ENCODE peak calls at places on chromosomes 11 and 22, in eight cellular contexts. One of them, this sample, is unnamed.

GRCh38 chr11:118401880-118402590 is 629 bp downstream of the ATP5MG start:
- DNase-seq in naive B cell: no peak
- DNase-seq in activated T-helper 1 cell treated with Interleukin-2 at 50 U/mL for 16 hours: no peak
- DNase-seq in posterior vena cava: no peak
- DNase-seq in stimulated activated CD4-positive, alpha-beta T cell treated with anti-CD3 and anti-CD28 coated beads, Interleukin-15, amount 100 ng/mL, for 48 hours: no peak
- DNase-seq in psoas muscle: no peak
- DNase-seq in upper lobe of right lung: no peak
- DNase-seq in activated naive CD4-positive, alpha-beta T cell treated with Interleukin-2 at 50 U/mL for 16 hours: no peak
- DNase-seq in this sample: peak; percentile 6

GRCh38 chr22:36775589-36775965 is 342 bp downstream of the IFT27 start:
- DNase-seq in naive B cell: peak; percentile 49
- DNase-seq in activated T-helper 1 cell treated with Interleukin-2 at 50 U/mL for 16 hours: peak; percentile 9
- DNase-seq in posterior vena cava: no peak
- DNase-seq in stimulated activated CD4-positive, alpha-beta T cell treated with anti-CD3 and anti-CD28 coated beads, Interleukin-15, amount 100 ng/mL, for 48 hours: peak; percentile 7
- DNase-seq in psoas muscle: peak; percentile 33
- DNase-seq in upper lobe of right lung: no peak
- DNase-seq in activated naive CD4-positive, alpha-beta T cell treated with Interleukin-2 at 50 U/mL for 16 hours: peak; percentile 36
- DNase-seq in this sample: peak; percentile 24

GRCh38 chr11:73570415-73571114 is 27.3 kb downstream of the FAM168A start:
- DNase-seq in naive B cell: no peak
- DNase-seq in activated T-helper 1 cell treated with Interleukin-2 at 50 U/mL for 16 hours: no peak
- DNase-seq in posterior vena cava: no peak
- DNase-seq in stimulated activated CD4-positive, alpha-beta T cell treated with anti-CD3 and anti-CD28 coated beads, Interleukin-15, amount 100 ng/mL, for 48 hours: no peak
- DNase-seq in psoas muscle: no peak
- DNase-seq in upper lobe of right lung: no peak
- DNase-seq in activated naive CD4-positive, alpha-beta T cell treated with Interleukin-2 at 50 U/mL for 16 hours: no peak
- DNase-seq in this sample: no peak

GRCh38 chr11:9330387-9331384 is 16.3 kb upstream of the TMEM41B start:
- DNase-seq in naive B cell: no peak
- DNase-seq in activated T-helper 1 cell treated with Interleukin-2 at 50 U/mL for 16 hours: no peak
- DNase-seq in posterior vena cava: no peak
- DNase-seq in stimulated activated CD4-positive, alpha-beta T cell treated with anti-CD3 and anti-CD28 coated beads, Interleukin-15, amount 100 ng/mL, for 48 hours: no peak
- DNase-seq in psoas muscle: no peak
- DNase-seq in upper lobe of right lung: no peak
- DNase-seq in activated naive CD4-positive, alpha-beta T cell treated with Interleukin-2 at 50 U/mL for 16 hours: no peak
- DNase-seq in this sample: no peak

GRCh38 chr11:17257200-17257599 is 19.3 kb upstream of the NUCB2 start:
- DNase-seq in naive B cell: no peak
- DNase-seq in activated T-helper 1 cell treated with Interleukin-2 at 50 U/mL for 16 hours: no peak
- DNase-seq in posterior vena cava: no peak
- DNase-seq in stimulated activated CD4-positive, alpha-beta T cell treated with anti-CD3 and anti-CD28 coated beads, Interleukin-15, amount 100 ng/mL, for 48 hours: no peak
- DNase-seq in psoas muscle: no peak
- DNase-seq in upper lobe of right lung: no peak
- DNase-seq in activated naive CD4-positive, alpha-beta T cell treated with Interleukin-2 at 50 U/mL for 16 hours: no peak
- DNase-seq in this sample: no peak

GRCh38 chr22:27714076-27714475 is 87.5 kb downstream of the MN1 start:
- DNase-seq in naive B cell: no peak
- DNase-seq in activated T-helper 1 cell treated with Interleukin-2 at 50 U/mL for 16 hours: no peak
- DNase-seq in posterior vena cava: no peak
- DNase-seq in stimulated activated CD4-positive, alpha-beta T cell treated with anti-CD3 and anti-CD28 coated beads, Interleukin-15, amount 100 ng/mL, for 48 hours: no peak
- DNase-seq in psoas muscle: no peak
- DNase-seq in upper lobe of right lung: no peak
- DNase-seq in activated naive CD4-positive, alpha-beta T cell treated with Interleukin-2 at 50 U/mL for 16 hours: no peak
- DNase-seq in this sample: no peak

GRCh38 chr11:113533425-113533698 is 58.2 kb upstream of the DRD2 start:
- DNase-seq in naive B cell: no peak
- DNase-seq in activated T-helper 1 cell treated with Interleukin-2 at 50 U/mL for 16 hours: no peak
- DNase-seq in posterior vena cava: no peak
- DNase-seq in stimulated activated CD4-positive, alpha-beta T cell treated with anti-CD3 and anti-CD28 coated beads, Interleukin-15, amount 100 ng/mL, for 48 hours: no peak
- DNase-seq in psoas muscle: no peak
- DNase-seq in upper lobe of right lung: no peak
- DNase-seq in activated naive CD4-positive, alpha-beta T cell treated with Interleukin-2 at 50 U/mL for 16 hours: no peak
- DNase-seq in this sample: no peak

GRCh38 chr22:29737251-29738117 is 17.7 kb downstream of the CABP7 start:
- DNase-seq in naive B cell: no peak
- DNase-seq in activated T-helper 1 cell treated with Interleukin-2 at 50 U/mL for 16 hours: no peak
- DNase-seq in posterior vena cava: no peak
- DNase-seq in stimulated activated CD4-positive, alpha-beta T cell treated with anti-CD3 and anti-CD28 coated beads, Interleukin-15, amount 100 ng/mL, for 48 hours: no peak
- DNase-seq in psoas muscle: no peak
- DNase-seq in upper lobe of right lung: peak; percentile 61
- DNase-seq in activated naive CD4-positive, alpha-beta T cell treated with Interleukin-2 at 50 U/mL for 16 hours: no peak
- DNase-seq in this sample: no peak

GRCh38 chr11:8258771-8259170 is 4.9 kb downstream of the LMO1 start:
- DNase-seq in naive B cell: no peak
- DNase-seq in activated T-helper 1 cell treated with Interleukin-2 at 50 U/mL for 16 hours: no peak
- DNase-seq in posterior vena cava: peak; percentile 73
- DNase-seq in stimulated activated CD4-positive, alpha-beta T cell treated with anti-CD3 and anti-CD28 coated beads, Interleukin-15, amount 100 ng/mL, for 48 hours: no peak
- DNase-seq in psoas muscle: no peak
- DNase-seq in upper lobe of right lung: peak; percentile 30
- DNase-seq in activated naive CD4-positive, alpha-beta T cell treated with Interleukin-2 at 50 U/mL for 16 hours: no peak
- DNase-seq in this sample: no peak

GRCh38 chr11:2893935-2894334 is 8.4 kb upstream of the CDKN1C start:
- DNase-seq in naive B cell: no peak
- DNase-seq in activated T-helper 1 cell treated with Interleukin-2 at 50 U/mL for 16 hours: no peak
- DNase-seq in posterior vena cava: no peak
- DNase-seq in stimulated activated CD4-positive, alpha-beta T cell treated with anti-CD3 and anti-CD28 coated beads, Interleukin-15, amount 100 ng/mL, for 48 hours: no peak
- DNase-seq in psoas muscle: no peak
- DNase-seq in upper lobe of right lung: no peak
- DNase-seq in activated naive CD4-positive, alpha-beta T cell treated with Interleukin-2 at 50 U/mL for 16 hours: no peak
- DNase-seq in this sample: no peak

GRCh38 chr11:5689551-5689983 is at the start of gene TRIM22:
- DNase-seq in naive B cell: peak; percentile 83
- DNase-seq in activated T-helper 1 cell treated with Interleukin-2 at 50 U/mL for 16 hours: peak; percentile 31
- DNase-seq in posterior vena cava: no peak
- DNase-seq in stimulated activated CD4-positive, alpha-beta T cell treated with anti-CD3 and anti-CD28 coated beads, Interleukin-15, amount 100 ng/mL, for 48 hours: peak; percentile 32
- DNase-seq in psoas muscle: no peak
- DNase-seq in upper lobe of right lung: peak; percentile 69
- DNase-seq in activated naive CD4-positive, alpha-beta T cell treated with Interleukin-2 at 50 U/mL for 16 hours: peak; percentile 55
- DNase-seq in this sample: no peak

GRCh38 chr11:38594881-38595280 is 1996.8 kb upstream of the RAG2 start:
- DNase-seq in naive B cell: no peak
- DNase-seq in activated T-helper 1 cell treated with Interleukin-2 at 50 U/mL for 16 hours: no peak
- DNase-seq in posterior vena cava: peak; percentile 13
- DNase-seq in stimulated activated CD4-positive, alpha-beta T cell treated with anti-CD3 and anti-CD28 coated beads, Interleukin-15, amount 100 ng/mL, for 48 hours: no peak
- DNase-seq in psoas muscle: no peak
- DNase-seq in upper lobe of right lung: no peak
- DNase-seq in activated naive CD4-positive, alpha-beta T cell treated with Interleukin-2 at 50 U/mL for 16 hours: no peak
- DNase-seq in this sample: no peak

GRCh38 chr11:75786101-75786736 is 17.6 kb downstream of the DGAT2 start:
- DNase-seq in naive B cell: no peak
- DNase-seq in activated T-helper 1 cell treated with Interleukin-2 at 50 U/mL for 16 hours: no peak
- DNase-seq in posterior vena cava: no peak
- DNase-seq in stimulated activated CD4-positive, alpha-beta T cell treated with anti-CD3 and anti-CD28 coated beads, Interleukin-15, amount 100 ng/mL, for 48 hours: no peak
- DNase-seq in psoas muscle: no peak
- DNase-seq in upper lobe of right lung: peak; percentile 67
- DNase-seq in activated naive CD4-positive, alpha-beta T cell treated with Interleukin-2 at 50 U/mL for 16 hours: no peak
- DNase-seq in this sample: no peak

GRCh38 chr11:117673561-117673960 is 123.5 kb downstream of the DSCAML1 start:
- DNase-seq in naive B cell: no peak
- DNase-seq in activated T-helper 1 cell treated with Interleukin-2 at 50 U/mL for 16 hours: no peak
- DNase-seq in posterior vena cava: no peak
- DNase-seq in stimulated activated CD4-positive, alpha-beta T cell treated with anti-CD3 and anti-CD28 coated beads, Interleukin-15, amount 100 ng/mL, for 48 hours: no peak
- DNase-seq in psoas muscle: no peak
- DNase-seq in upper lobe of right lung: no peak
- DNase-seq in activated naive CD4-positive, alpha-beta T cell treated with Interleukin-2 at 50 U/mL for 16 hours: no peak
- DNase-seq in this sample: no peak

GRCh38 chr22:49788492-49788891 is 39.2 kb downstream of the BRD1 start:
- DNase-seq in naive B cell: no peak
- DNase-seq in activated T-helper 1 cell treated with Interleukin-2 at 50 U/mL for 16 hours: no peak
- DNase-seq in posterior vena cava: peak; percentile 93
- DNase-seq in stimulated activated CD4-positive, alpha-beta T cell treated with anti-CD3 and anti-CD28 coated beads, Interleukin-15, amount 100 ng/mL, for 48 hours: no peak
- DNase-seq in psoas muscle: peak; percentile 71
- DNase-seq in upper lobe of right lung: no peak
- DNase-seq in activated naive CD4-positive, alpha-beta T cell treated with Interleukin-2 at 50 U/mL for 16 hours: no peak
- DNase-seq in this sample: no peak

GRCh38 chr22:31329453-31330215 is 16.5 kb downstream of the PATZ1 start:
- DNase-seq in naive B cell: no peak
- DNase-seq in activated T-helper 1 cell treated with Interleukin-2 at 50 U/mL for 16 hours: no peak
- DNase-seq in posterior vena cava: peak; percentile 31
- DNase-seq in stimulated activated CD4-positive, alpha-beta T cell treated with anti-CD3 and anti-CD28 coated beads, Interleukin-15, amount 100 ng/mL, for 48 hours: no peak
- DNase-seq in psoas muscle: no peak
- DNase-seq in upper lobe of right lung: no peak
- DNase-seq in activated naive CD4-positive, alpha-beta T cell treated with Interleukin-2 at 50 U/mL for 16 hours: no peak
- DNase-seq in this sample: peak; percentile 32

GRCh38 chr11:65558785-65559509 is 788 bp upstream of the LTBP3 start:
- DNase-seq in naive B cell: no peak
- DNase-seq in activated T-helper 1 cell treated with Interleukin-2 at 50 U/mL for 16 hours: no peak
- DNase-seq in posterior vena cava: no peak
- DNase-seq in stimulated activated CD4-positive, alpha-beta T cell treated with anti-CD3 and anti-CD28 coated beads, Interleukin-15, amount 100 ng/mL, for 48 hours: no peak
- DNase-seq in psoas muscle: peak; percentile 78
- DNase-seq in upper lobe of right lung: no peak
- DNase-seq in activated naive CD4-positive, alpha-beta T cell treated with Interleukin-2 at 50 U/mL for 16 hours: no peak
- DNase-seq in this sample: no peak

GRCh38 chr22:25651332-25651731 is 86.9 kb downstream of the GRK3 start:
- DNase-seq in naive B cell: no peak
- DNase-seq in activated T-helper 1 cell treated with Interleukin-2 at 50 U/mL for 16 hours: no peak
- DNase-seq in posterior vena cava: no peak
- DNase-seq in stimulated activated CD4-positive, alpha-beta T cell treated with anti-CD3 and anti-CD28 coated beads, Interleukin-15, amount 100 ng/mL, for 48 hours: no peak
- DNase-seq in psoas muscle: no peak
- DNase-seq in upper lobe of right lung: no peak
- DNase-seq in activated naive CD4-positive, alpha-beta T cell treated with Interleukin-2 at 50 U/mL for 16 hours: no peak
- DNase-seq in this sample: no peak

GRCh38 chr11:67745181-67745726 is 70.8 kb upstream of the ALDH3B2 start:
- DNase-seq in naive B cell: no peak
- DNase-seq in activated T-helper 1 cell treated with Interleukin-2 at 50 U/mL for 16 hours: no peak
- DNase-seq in posterior vena cava: no peak
- DNase-seq in stimulated activated CD4-positive, alpha-beta T cell treated with anti-CD3 and anti-CD28 coated beads, Interleukin-15, amount 100 ng/mL, for 48 hours: no peak
- DNase-seq in psoas muscle: no peak
- DNase-seq in upper lobe of right lung: no peak
- DNase-seq in activated naive CD4-positive, alpha-beta T cell treated with Interleukin-2 at 50 U/mL for 16 hours: no peak
- DNase-seq in this sample: no peak

GRCh38 chr11:77512092-77512491 is 38.2 kb upstream of the PAK1 start:
- DNase-seq in naive B cell: no peak
- DNase-seq in activated T-helper 1 cell treated with Interleukin-2 at 50 U/mL for 16 hours: no peak
- DNase-seq in posterior vena cava: no peak
- DNase-seq in stimulated activated CD4-positive, alpha-beta T cell treated with anti-CD3 and anti-CD28 coated beads, Interleukin-15, amount 100 ng/mL, for 48 hours: no peak
- DNase-seq in psoas muscle: no peak
- DNase-seq in upper lobe of right lung: no peak
- DNase-seq in activated naive CD4-positive, alpha-beta T cell treated with Interleukin-2 at 50 U/mL for 16 hours: no peak
- DNase-seq in this sample: no peak

GRCh38 chr11:952406-953385 is 27.0 kb downstream of the AP2A2 start:
- DNase-seq in naive B cell: no peak
- DNase-seq in activated T-helper 1 cell treated with Interleukin-2 at 50 U/mL for 16 hours: no peak
- DNase-seq in posterior vena cava: no peak
- DNase-seq in stimulated activated CD4-positive, alpha-beta T cell treated with anti-CD3 and anti-CD28 coated beads, Interleukin-15, amount 100 ng/mL, for 48 hours: no peak
- DNase-seq in psoas muscle: no peak
- DNase-seq in upper lobe of right lung: no peak
- DNase-seq in activated naive CD4-positive, alpha-beta T cell treated with Interleukin-2 at 50 U/mL for 16 hours: no peak
- DNase-seq in this sample: peak; percentile 54

GRCh38 chr11:28559497-28559896 is 451.3 kb downstream of the METTL15 start:
- DNase-seq in naive B cell: no peak
- DNase-seq in activated T-helper 1 cell treated with Interleukin-2 at 50 U/mL for 16 hours: no peak
- DNase-seq in posterior vena cava: no peak
- DNase-seq in stimulated activated CD4-positive, alpha-beta T cell treated with anti-CD3 and anti-CD28 coated beads, Interleukin-15, amount 100 ng/mL, for 48 hours: no peak
- DNase-seq in psoas muscle: no peak
- DNase-seq in upper lobe of right lung: no peak
- DNase-seq in activated naive CD4-positive, alpha-beta T cell treated with Interleukin-2 at 50 U/mL for 16 hours: no peak
- DNase-seq in this sample: no peak

GRCh38 chr11:61061081-61061826 is 41.0 kb upstream of the CD5 start:
- DNase-seq in naive B cell: peak; percentile 74
- DNase-seq in activated T-helper 1 cell treated with Interleukin-2 at 50 U/mL for 16 hours: peak; percentile 54
- DNase-seq in posterior vena cava: peak; percentile 43
- DNase-seq in stimulated activated CD4-positive, alpha-beta T cell treated with anti-CD3 and anti-CD28 coated beads, Interleukin-15, amount 100 ng/mL, for 48 hours: peak; percentile 82
- DNase-seq in psoas muscle: no peak
- DNase-seq in upper lobe of right lung: no peak
- DNase-seq in activated naive CD4-positive, alpha-beta T cell treated with Interleukin-2 at 50 U/mL for 16 hours: peak; percentile 88
- DNase-seq in this sample: no peak

GRCh38 chr11:127627629-127628462 is 627.3 kb upstream of the KIRREL3 start:
- DNase-seq in naive B cell: no peak
- DNase-seq in activated T-helper 1 cell treated with Interleukin-2 at 50 U/mL for 16 hours: no peak
- DNase-seq in posterior vena cava: no peak
- DNase-seq in stimulated activated CD4-positive, alpha-beta T cell treated with anti-CD3 and anti-CD28 coated beads, Interleukin-15, amount 100 ng/mL, for 48 hours: no peak
- DNase-seq in psoas muscle: peak; percentile 17
- DNase-seq in upper lobe of right lung: no peak
- DNase-seq in activated naive CD4-positive, alpha-beta T cell treated with Interleukin-2 at 50 U/mL for 16 hours: no peak
- DNase-seq in this sample: no peak

GRCh38 chr11:120182790-120183491 is 27.9 kb upstream of the OAF start:
- DNase-seq in naive B cell: no peak
- DNase-seq in activated T-helper 1 cell treated with Interleukin-2 at 50 U/mL for 16 hours: no peak
- DNase-seq in posterior vena cava: peak; percentile 86
- DNase-seq in stimulated activated CD4-positive, alpha-beta T cell treated with anti-CD3 and anti-CD28 coated beads, Interleukin-15, amount 100 ng/mL, for 48 hours: no peak
- DNase-seq in psoas muscle: peak; percentile 62
- DNase-seq in upper lobe of right lung: peak; percentile 52
- DNase-seq in activated naive CD4-positive, alpha-beta T cell treated with Interleukin-2 at 50 U/mL for 16 hours: no peak
- DNase-seq in this sample: peak; percentile 71

GRCh38 chr11:47394322-47395224 is 13.8 kb upstream of the SLC39A13 start:
- DNase-seq in naive B cell: peak; percentile 61
- DNase-seq in activated T-helper 1 cell treated with Interleukin-2 at 50 U/mL for 16 hours: peak; percentile 57
- DNase-seq in posterior vena cava: peak; percentile 92
- DNase-seq in stimulated activated CD4-positive, alpha-beta T cell treated with anti-CD3 and anti-CD28 coated beads, Interleukin-15, amount 100 ng/mL, for 48 hours: no peak
- DNase-seq in psoas muscle: peak; percentile 53
- DNase-seq in upper lobe of right lung: peak; percentile 85
- DNase-seq in activated naive CD4-positive, alpha-beta T cell treated with Interleukin-2 at 50 U/mL for 16 hours: peak; percentile 67
- DNase-seq in this sample: no peak

GRCh38 chr22:44828193-44828592 is 75.8 kb downstream of the ARHGAP8 start:
- DNase-seq in naive B cell: no peak
- DNase-seq in activated T-helper 1 cell treated with Interleukin-2 at 50 U/mL for 16 hours: no peak
- DNase-seq in posterior vena cava: peak; percentile 46
- DNase-seq in stimulated activated CD4-positive, alpha-beta T cell treated with anti-CD3 and anti-CD28 coated beads, Interleukin-15, amount 100 ng/mL, for 48 hours: no peak
- DNase-seq in psoas muscle: no peak
- DNase-seq in upper lobe of right lung: no peak
- DNase-seq in activated naive CD4-positive, alpha-beta T cell treated with Interleukin-2 at 50 U/mL for 16 hours: no peak
- DNase-seq in this sample: peak; percentile 65

GRCh38 chr11:97684486-97685439 is 1295.0 kb downstream of the JRKL start:
- DNase-seq in naive B cell: no peak
- DNase-seq in activated T-helper 1 cell treated with Interleukin-2 at 50 U/mL for 16 hours: no peak
- DNase-seq in posterior vena cava: no peak
- DNase-seq in stimulated activated CD4-positive, alpha-beta T cell treated with anti-CD3 and anti-CD28 coated beads, Interleukin-15, amount 100 ng/mL, for 48 hours: no peak
- DNase-seq in psoas muscle: no peak
- DNase-seq in upper lobe of right lung: no peak
- DNase-seq in activated naive CD4-positive, alpha-beta T cell treated with Interleukin-2 at 50 U/mL for 16 hours: no peak
- DNase-seq in this sample: no peak

GRCh38 chr11:87398913-87399312 is 361.2 kb downstream of the TMEM135 start:
- DNase-seq in naive B cell: no peak
- DNase-seq in activated T-helper 1 cell treated with Interleukin-2 at 50 U/mL for 16 hours: no peak
- DNase-seq in posterior vena cava: no peak
- DNase-seq in stimulated activated CD4-positive, alpha-beta T cell treated with anti-CD3 and anti-CD28 coated beads, Interleukin-15, amount 100 ng/mL, for 48 hours: no peak
- DNase-seq in psoas muscle: peak; percentile 41
- DNase-seq in upper lobe of right lung: no peak
- DNase-seq in activated naive CD4-positive, alpha-beta T cell treated with Interleukin-2 at 50 U/mL for 16 hours: no peak
- DNase-seq in this sample: no peak

GRCh38 chr11:93143186-93143585 is 54.6 kb downstream of the SLC36A4 start:
- DNase-seq in naive B cell: no peak
- DNase-seq in activated T-helper 1 cell treated with Interleukin-2 at 50 U/mL for 16 hours: no peak
- DNase-seq in posterior vena cava: no peak
- DNase-seq in stimulated activated CD4-positive, alpha-beta T cell treated with anti-CD3 and anti-CD28 coated beads, Interleukin-15, amount 100 ng/mL, for 48 hours: no peak
- DNase-seq in psoas muscle: no peak
- DNase-seq in upper lobe of right lung: no peak
- DNase-seq in activated naive CD4-positive, alpha-beta T cell treated with Interleukin-2 at 50 U/mL for 16 hours: no peak
- DNase-seq in this sample: no peak

GRCh38 chr11:42768576-42768975 is 543.2 kb upstream of the API5 start:
- DNase-seq in naive B cell: no peak
- DNase-seq in activated T-helper 1 cell treated with Interleukin-2 at 50 U/mL for 16 hours: no peak
- DNase-seq in posterior vena cava: no peak
- DNase-seq in stimulated activated CD4-positive, alpha-beta T cell treated with anti-CD3 and anti-CD28 coated beads, Interleukin-15, amount 100 ng/mL, for 48 hours: no peak
- DNase-seq in psoas muscle: no peak
- DNase-seq in upper lobe of right lung: no peak
- DNase-seq in activated naive CD4-positive, alpha-beta T cell treated with Interleukin-2 at 50 U/mL for 16 hours: no peak
- DNase-seq in this sample: no peak

GRCh38 chr11:75233688-75234295 is 6.8 kb upstream of the TPBGL start:
- DNase-seq in naive B cell: no peak
- DNase-seq in activated T-helper 1 cell treated with Interleukin-2 at 50 U/mL for 16 hours: no peak
- DNase-seq in posterior vena cava: no peak
- DNase-seq in stimulated activated CD4-positive, alpha-beta T cell treated with anti-CD3 and anti-CD28 coated beads, Interleukin-15, amount 100 ng/mL, for 48 hours: no peak
- DNase-seq in psoas muscle: no peak
- DNase-seq in upper lobe of right lung: no peak
- DNase-seq in activated naive CD4-positive, alpha-beta T cell treated with Interleukin-2 at 50 U/mL for 16 hours: no peak
- DNase-seq in this sample: peak; percentile 58

GRCh38 chr11:27582686-27583085 is 76.1 kb upstream of the LIN7C start:
- DNase-seq in naive B cell: no peak
- DNase-seq in activated T-helper 1 cell treated with Interleukin-2 at 50 U/mL for 16 hours: no peak
- DNase-seq in posterior vena cava: no peak
- DNase-seq in stimulated activated CD4-positive, alpha-beta T cell treated with anti-CD3 and anti-CD28 coated beads, Interleukin-15, amount 100 ng/mL, for 48 hours: no peak
- DNase-seq in psoas muscle: no peak
- DNase-seq in upper lobe of right lung: no peak
- DNase-seq in activated naive CD4-positive, alpha-beta T cell treated with Interleukin-2 at 50 U/mL for 16 hours: no peak
- DNase-seq in this sample: no peak

GRCh38 chr11:32792948-32793475 is 1.4 kb downstream of the CCDC73 start:
- DNase-seq in naive B cell: peak; percentile 29
- DNase-seq in activated T-helper 1 cell treated with Interleukin-2 at 50 U/mL for 16 hours: peak; percentile 21
- DNase-seq in posterior vena cava: no peak
- DNase-seq in stimulated activated CD4-positive, alpha-beta T cell treated with anti-CD3 and anti-CD28 coated beads, Interleukin-15, amount 100 ng/mL, for 48 hours: peak; percentile 19
- DNase-seq in psoas muscle: peak; percentile 35
- DNase-seq in upper lobe of right lung: no peak
- DNase-seq in activated naive CD4-positive, alpha-beta T cell treated with Interleukin-2 at 50 U/mL for 16 hours: peak; percentile 65
- DNase-seq in this sample: peak; percentile 64